ENCODE peak calls at places on chromosome 16, in ten cellular contexts. Y is substantia nigra, U is foreskin melanocyte, T is NCI-H1092, L is dorsolateral prefrontal cortex, X is KBM-7, H is fibroblast of the aortic adventitia, C is H54, K is AG10803, R is NCI-H1105 treated with DMSO at 0.1 percent for 48 hours. W is an unnamed sample.

GRCh38 chr16:3748307-3748706 is 31.0 kb upstream of the TRAP1 start:
- DNase-seq in T (no peak), C (no peak), Y (no peak), L (no peak), X (no peak), H (no peak), R (no peak), K (no peak), U (no peak), W (no peak)

GRCh38 chr16:85462405-85463227 is 150.5 kb upstream of the GSE1 start:
- DNase-seq in H (no peak), Y (no peak), U (no peak), T (peak), K (no peak), C (peak), L (no peak), X (peak), R (peak), W (peak)

GRCh38 chr16:4395055-4395726 is 21.2 kb downstream of the CORO7 start:
- DNase-seq in U (no peak), H (no peak), K (no peak), L (no peak), T (no peak), C (no peak), Y (no peak), R (no peak), X (no peak), W (no peak)

GRCh38 chr16:15741207-15741871 is 91.3 kb downstream of the NDE1 start:
- DNase-seq in T (no peak), C (no peak), L (no peak), H (no peak), U (no peak), X (no peak), R (no peak), K (no peak), Y (no peak), W (no peak)

GRCh38 chr16:1383556-1383955 is 30.9 kb downstream of the UNKL start:
- DNase-seq in Y (no peak), K (no peak), L (no peak), X (no peak), H (no peak), T (no peak), C (no peak), U (no peak), R (no peak), W (no peak)

GRCh38 chr16:84013787-84014569 is 28.6 kb downstream of the SLC38A8 start:
- DNase-seq in H (no peak), X (peak), L (no peak), U (peak), Y (no peak), K (no peak), T (no peak), C (peak), R (peak), W (peak)

GRCh38 chr16:2828521-2828840 is 1.6 kb upstream of the ZG16B start:
- DNase-seq in X (no peak), C (no peak), T (no peak), K (no peak), U (no peak), H (no peak), Y (no peak), L (no peak), R (no peak), W (no peak)

GRCh38 chr16:66300501-66300900 is 66.0 kb upstream of the CDH5 start:
- DNase-seq in X (no peak), C (no peak), L (peak), U (no peak), R (no peak), T (no peak), H (no peak), Y (no peak), K (no peak), W (no peak)

GRCh38 chr16:27918755-27919154 is 144.8 kb downstream of the GSG1L start:
- DNase-seq in R (no peak), U (no peak), Y (no peak), H (peak), C (peak), T (no peak), X (no peak), L (no peak), K (peak), W (no peak)

GRCh38 chr16:1929578-1930337 is 11.5 kb upstream of the HS3ST6 start:
- DNase-seq in L (peak), X (peak), Y (peak), U (peak), H (peak), K (peak), R (peak), T (peak), C (peak), W (peak)

GRCh38 chr16:19872935-19873334 is 11.7 kb downstream of the GPRC5B start:
- DNase-seq in Y (peak), L (no peak), R (no peak), X (no peak), U (no peak), C (no peak), H (no peak), T (no peak), K (no peak), W (no peak)

GRCh38 chr16:69311533-69312388 is 611 bp downstream of the VPS4A start:
- DNase-seq in Y (no peak), H (no peak), R (no peak), U (no peak), X (peak), K (peak), L (no peak), C (peak), T (peak), W (peak)

GRCh38 chr16:60478810-60479209 is 1557.4 kb downstream of the CDH8 start:
- DNase-seq in H (no peak), Y (no peak), R (no peak), U (no peak), T (no peak), L (no peak), X (no peak), C (no peak), K (no peak), W (no peak)

GRCh38 chr16:23435500-23435899 is 17.5 kb downstream of the COG7 start:
- DNase-seq in C (peak), U (peak), K (peak), L (peak), Y (peak), H (peak), X (peak), R (no peak), T (peak), W (peak)

GRCh38 chr16:62831235-62831634 is 795.0 kb upstream of the CDH8 start:
- DNase-seq in L (no peak), C (no peak), R (no peak), Y (no peak), T (no peak), X (no peak), K (no peak), U (no peak), H (no peak), W (no peak)

GRCh38 chr16:50940275-50940854 is 198.5 kb downstream of the CYLD start:
- DNase-seq in L (no peak), R (peak), Y (no peak), T (no peak), C (no peak), U (no peak), H (no peak), X (no peak), K (no peak), W (no peak)

GRCh38 chr16:3180445-3180878 is 7.5 kb upstream of the OR1F1 start:
- DNase-seq in Y (no peak), U (peak), T (no peak), R (no peak), L (no peak), K (no peak), C (no peak), X (no peak), H (no peak), W (no peak)

GRCh38 chr16:64478258-64478906 is 643.5 kb downstream of the CDH11 start:
- DNase-seq in C (no peak), T (no peak), Y (no peak), X (no peak), R (peak), L (no peak), K (peak), U (no peak), H (peak), W (peak)

GRCh38 chr16:57941016-57941656 is 29.8 kb downstream of the CNGB1 start:
- DNase-seq in L (peak), H (peak), Y (peak), T (peak), U (no peak), X (peak), C (no peak), R (peak), K (peak), W (peak)

GRCh38 chr16:8866118-8866883 is 2.5 kb downstream of the CARHSP1 start:
- DNase-seq in X (no peak), U (peak), T (peak), Y (peak), L (peak), K (no peak), R (peak), H (peak), C (no peak), W (no peak)

GRCh38 chr16:10978846-10979446 is 34.6 kb downstream of the CLEC16A start:
- DNase-seq in C (no peak), U (no peak), X (no peak), T (no peak), H (no peak), Y (no peak), R (no peak), K (no peak), L (no peak), W (no peak)

GRCh38 chr16:56743840-56744239 is 13.9 kb downstream of the NUP93 start:
- DNase-seq in C (no peak), T (no peak), R (no peak), Y (no peak), U (peak), H (peak), K (peak), L (no peak), X (no peak), W (no peak)

GRCh38 chr16:68490829-68491575 is 42.7 kb upstream of the SMPD3 start:
- DNase-seq in L (no peak), X (no peak), R (no peak), Y (no peak), U (no peak), C (peak), T (no peak), K (peak), H (peak), W (peak)

GRCh38 chr16:53692146-53692545 is 11.5 kb downstream of the RPGRIP1L start:
- DNase-seq in K (no peak), X (no peak), Y (no peak), T (no peak), R (no peak), H (no peak), U (no peak), L (no peak), C (no peak), W (no peak)

GRCh38 chr16:64914-65255 is 7.5 kb downstream of the RHBDF1 start:
- DNase-seq in X (no peak), Y (no peak), L (no peak), R (no peak), C (no peak), T (no peak), H (no peak), K (no peak), U (no peak), W (no peak)

GRCh38 chr16:12904041-12904671 is 2.8 kb downstream of the SHISA9 start:
- DNase-seq in L (no peak), T (no peak), K (no peak), C (no peak), H (no peak), Y (no peak), U (no peak), X (no peak), R (no peak), W (peak)

GRCh38 chr16:87721622-87722565 is 43.9 kb downstream of the KLHDC4 start:
- DNase-seq in U (no peak), K (no peak), T (no peak), Y (no peak), R (no peak), X (no peak), H (no peak), L (no peak), C (no peak), W (no peak)

GRCh38 chr16:6297666-6298435 is 1034.8 kb upstream of the RBFOX1 start:
- DNase-seq in C (no peak), L (no peak), U (no peak), X (peak), H (no peak), Y (no peak), T (no peak), K (no peak), R (no peak), W (no peak)

GRCh38 chr16:70692130-70692470 is 6.2 kb upstream of the MTSS2 start:
- DNase-seq in R (no peak), C (no peak), H (no peak), L (no peak), Y (no peak), X (no peak), U (no peak), K (no peak), T (no peak), W (no peak)

GRCh38 chr16:57299009-57299718 is 14.7 kb upstream of the PLLP start:
- DNase-seq in Y (no peak), H (no peak), L (peak), X (no peak), R (peak), C (peak), T (no peak), K (no peak), U (no peak), W (peak)

GRCh38 chr16:12805091-12805490 is 1.4 kb upstream of the CPPED1 start:
- DNase-seq in Y (no peak), L (no peak), X (no peak), C (no peak), K (no peak), U (no peak), T (no peak), H (no peak), R (no peak), W (no peak)

GRCh38 chr16:89993971-89994370 is 25.3 kb downstream of the DBNDD1 start:
- DNase-seq in C (no peak), X (no peak), H (no peak), Y (no peak), L (no peak), R (no peak), T (no peak), U (no peak), K (no peak), W (no peak)

GRCh38 chr16:13936596-13937081 is 16.7 kb downstream of the ERCC4 start:
- DNase-seq in L (no peak), C (no peak), K (peak), X (no peak), U (no peak), Y (peak), T (no peak), H (peak), R (no peak), W (no peak)